ENCODE peak calls at places on chromosomes 4 and X, in four cellular contexts. P is K562, Q is GM12878, O is HL-60. E is an unnamed sample.

GRCh38 chr4:29213020-29213419 is 1507.1 kb upstream of the PCDH7 start:
- DNase-seq in P (no peak), Q (no peak), O (no peak), E (no peak)

GRCh38 chr4:116343809-116344208 is 741.6 kb downstream of the TRAM1L1 start:
- DNase-seq in P (no peak), Q (no peak), O (no peak), E (no peak)

GRCh38 chr4:6987566-6987920 is 55.6 kb upstream of the TADA2B start:
- DNase-seq in P (no peak), Q (no peak), O (peak; percentile 38), E (no peak)

GRCh38 chr4:169583563-169583962 is 28.8 kb downstream of the NEK1 start:
- DNase-seq in P (no peak), Q (no peak), O (no peak), E (no peak)

GRCh38 chrX:52839137-52839536 is 28.1 kb downstream of the XAGE5 start:
- DNase-seq in P (no peak), Q (no peak), O (no peak), E (no peak)

GRCh38 chr4:126850286-126850685 is 782.5 kb upstream of the INTU start:
- DNase-seq in P (peak; percentile 78), Q (no peak), O (no peak), E (no peak)

GRCh38 chrX:74613350-74614192 is 853 bp downstream of the RLIM start:
- DNase-seq in P (peak; percentile 12), Q (no peak), O (peak; percentile 18), E (no peak)

GRCh38 chr4:55820260-55820659 is 670 bp downstream of the EXOC1L start:
- DNase-seq in P (no peak), Q (no peak), O (no peak), E (no peak)

GRCh38 chr4:33886356-33886755 is 2358.0 kb downstream of the ARAP2 start:
- DNase-seq in P (no peak), Q (no peak), O (no peak), E (no peak)

GRCh38 chr4:33725861-33726260 is 2518.5 kb downstream of the ARAP2 start:
- DNase-seq in P (no peak), Q (no peak), O (no peak), E (no peak)

GRCh38 chr4:115505326-115505725 is 391.9 kb upstream of the NDST4 start:
- DNase-seq in P (no peak), Q (no peak), O (no peak), E (no peak)

GRCh38 chr4:107579099-107579498 is 140.9 kb downstream of the PAPSS1 start:
- DNase-seq in P (peak; percentile 26), Q (no peak), O (no peak), E (no peak)

GRCh38 chrX:40201486-40201885 is 103.7 kb upstream of the BCOR start:
- DNase-seq in P (no peak), Q (peak; percentile 66), O (no peak), E (peak; percentile 23)

GRCh38 chrX:148417934-148418333 is 82.5 kb upstream of the AFF2 start:
- DNase-seq in P (no peak), Q (no peak), O (no peak), E (no peak)

GRCh38 chrX:13043938-13044337 is 482 bp downstream of the FAM9C start:
- DNase-seq in P (no peak), Q (no peak), O (no peak), E (no peak)

GRCh38 chrX:71225661-71226060 is 2.6 kb downstream of the GJB1 start:
- DNase-seq in P (no peak), Q (no peak), O (no peak), E (no peak)

GRCh38 chrX:12771445-12772069 is 19.7 kb upstream of the PRPS2 start:
- DNase-seq in P (peak; percentile 71), Q (peak; percentile 20), O (peak; percentile 63), E (peak; percentile 20)

GRCh38 chr4:68445111-68445510 is 2.2 kb upstream of the TMPRSS11E start:
- DNase-seq in P (no peak), Q (no peak), O (no peak), E (no peak)

GRCh38 chrX:13689519-13690211 is 737 bp downstream of the RAB9A start:
- DNase-seq in P (no peak), Q (no peak), O (no peak), E (no peak)

GRCh38 chr4:3291411-3291968 is 1.3 kb upstream of the RGS12 start:
- DNase-seq in P (no peak), Q (no peak), O (no peak), E (no peak)

GRCh38 chr4:4575284-4576211 is 33.7 kb upstream of the STX18 start:
- DNase-seq in P (peak; percentile 79), Q (peak; percentile 9), O (peak; percentile 13), E (peak; percentile 78)

GRCh38 chr4:77141964-77142641 is 14.9 kb upstream of the CCNG2 start:
- DNase-seq in P (no peak), Q (no peak), O (no peak), E (no peak)

GRCh38 chr4:6582889-6583504 is 8.0 kb downstream of the MAN2B2 start:
- DNase-seq in P (peak; percentile 89), Q (peak; percentile 2), O (peak; percentile 14), E (no peak)

GRCh38 chrX:119784747-119785446 is 6.5 kb downstream of the RPL39 start:
- DNase-seq in P (peak; percentile 27), Q (no peak), O (peak; percentile 72), E (no peak)

GRCh38 chr4:8580321-8581093 is at the start of gene GPR78:
- DNase-seq in P (peak; percentile 84), Q (no peak), O (no peak), E (peak; percentile 66)

GRCh38 chr4:147453561-147454141 is 27.2 kb upstream of the EDNRA start:
- DNase-seq in P (no peak), Q (no peak), O (no peak), E (no peak)

GRCh38 chr4:156977435-156978160 is 6.0 kb upstream of the PDGFC start:
- DNase-seq in P (no peak), Q (no peak), O (no peak), E (no peak)
- TF ChIP-seq SPI1 in P (no peak), Q (no peak), O (no peak), E (no peak)

GRCh38 chrX:129842510-129843208 is 1.0 kb downstream of the ZDHHC9 start:
- DNase-seq in P (no peak), Q (no peak), O (no peak), E (no peak)
- TF ChIP-seq SPI1 in P (no peak), Q (no peak), O (no peak), E (no peak)

DNA sequence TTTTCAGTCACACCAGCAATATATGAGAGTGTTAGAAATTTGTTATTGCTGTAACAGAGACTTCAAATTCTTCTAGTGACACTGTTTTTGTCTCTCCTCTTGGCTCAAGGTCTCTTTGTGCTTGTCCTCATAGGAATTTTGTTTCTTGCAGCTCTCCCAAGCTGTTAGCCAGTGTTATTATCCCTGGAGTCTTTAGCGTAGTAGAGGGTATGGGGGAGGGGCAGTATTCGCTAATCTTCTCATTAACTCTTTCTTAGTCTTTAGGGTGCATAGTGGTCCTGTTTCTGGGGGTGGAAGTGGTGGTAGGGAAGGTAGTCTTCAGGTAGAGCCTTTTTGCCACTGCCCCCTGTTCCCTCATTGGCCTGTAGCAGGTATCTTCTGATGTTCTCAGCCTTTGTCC is 79.4 kb downstream of the JADE3 start:
- DNase-seq in P (no peak), Q (no peak), O (no peak), E (no peak)
- TF ChIP-seq SPI1 in P (no peak), Q (no peak), O (no peak), E (no peak)

GRCh38 chrX:154059729-154060245 is 37.7 kb downstream of the MECP2 start:
- DNase-seq in P (no peak), Q (no peak), O (peak; percentile 25), E (no peak)
- TF ChIP-seq SPI1 in P (no peak), Q (no peak), O (no peak), E (no peak)

DNA sequence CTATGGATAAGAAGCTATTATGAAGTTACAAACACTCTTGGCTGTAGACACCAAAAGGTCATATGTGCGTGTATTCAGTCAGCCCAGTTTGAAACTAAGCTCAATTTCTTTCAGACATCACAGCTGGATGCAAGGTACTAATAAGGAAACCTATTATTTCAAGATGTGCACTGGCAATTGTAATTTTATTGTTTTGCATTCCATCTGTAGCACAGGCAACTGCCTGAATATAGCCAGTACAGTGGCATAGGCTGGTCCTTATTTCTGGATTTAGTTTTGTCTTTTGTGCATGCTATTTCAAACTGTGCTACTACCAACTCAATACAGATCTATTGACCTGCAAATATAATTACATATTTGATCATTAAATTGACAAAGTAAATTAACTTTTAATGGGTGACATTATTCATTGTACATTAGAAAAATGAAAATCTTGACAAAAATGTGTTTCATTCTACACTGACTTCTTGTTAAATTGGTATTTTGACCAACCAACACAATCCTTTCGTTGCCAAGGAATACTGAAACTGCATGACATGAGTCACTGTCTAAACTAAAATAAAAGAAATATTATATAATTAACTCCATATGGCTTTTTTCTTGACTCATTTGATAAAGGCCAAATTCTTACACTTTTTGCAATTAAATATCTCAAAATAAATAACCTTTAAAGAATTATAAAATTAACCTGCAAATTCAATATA is 594.3 kb upstream of the ADGRL3 start:
- DNase-seq in P (no peak), Q (no peak), O (no peak), E (no peak)
- TF ChIP-seq SPI1 in P (no peak), Q (no peak), O (no peak), E (no peak)

DNA sequence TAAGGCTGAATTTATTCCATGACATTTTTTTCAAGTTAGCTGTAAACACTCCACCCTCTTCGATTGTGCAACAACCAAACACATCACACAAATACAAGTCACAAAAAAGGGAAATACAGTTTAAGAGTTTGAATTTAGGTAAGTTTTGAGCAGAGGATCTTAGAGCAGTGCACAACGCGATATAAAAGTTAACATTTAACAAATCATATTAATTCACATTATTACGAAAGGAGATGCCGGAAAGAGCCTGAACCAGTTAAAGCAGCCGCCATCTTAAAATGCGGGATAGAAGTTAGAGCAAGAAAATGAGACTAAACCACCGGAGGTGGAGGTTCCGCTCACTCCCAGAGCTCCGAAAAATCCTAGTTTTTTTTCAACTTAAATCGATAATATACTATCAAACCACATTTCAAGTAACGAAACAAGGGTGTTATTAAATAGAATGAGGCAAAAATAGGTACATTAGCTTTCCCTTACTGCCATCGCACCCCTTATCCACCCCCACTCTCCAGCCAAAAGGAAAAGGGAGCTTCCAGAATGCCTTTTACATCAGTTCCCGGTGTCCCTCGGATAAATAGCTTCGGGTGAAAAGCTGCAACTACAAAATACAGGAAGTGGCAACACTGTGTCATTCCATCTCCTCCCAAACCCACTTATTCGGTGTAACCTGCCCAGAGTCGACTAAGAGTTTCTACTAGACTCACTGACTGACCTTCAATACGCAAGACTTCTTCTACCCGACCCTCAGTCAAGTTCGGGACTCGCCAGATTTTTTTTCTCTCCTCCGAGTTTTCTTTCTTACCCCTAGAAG is 1.9 kb downstream of the UBE2D3 start:
- DNase-seq in P (peak; percentile 17), Q (no peak), O (peak; percentile 68), E (no peak)
- TF ChIP-seq SPI1 in P (peak; percentile 92), Q (peak; percentile 75), O (peak; percentile 84), E (peak; percentile 76)

GRCh38 chrX:47199286-47199685 is 5.7 kb downstream of the UBA1 start:
- DNase-seq in P (no peak), Q (no peak), O (no peak), E (no peak)
- TF ChIP-seq SPI1 in P (no peak), Q (no peak), O (no peak), E (no peak)

GRCh38 chr4:10106421-10107039 is 10.1 kb downstream of the WDR1 start:
- DNase-seq in P (peak; percentile 87), Q (no peak), O (no peak), E (peak; percentile 23)
- TF ChIP-seq SPI1 in P (no peak), Q (no peak), O (no peak), E (no peak)

E was measured in GM12891.